ENCODE peak calls at places on chromosomes 6 and 20, in ten cellular contexts. R, S, Q, T, K, W, N, P, A and U are unnamed samples.

GRCh38 chr6:158207452-158207788 is 39.3 kb downstream of the GTF2H5 start:
- DNase-seq in R (peak), S (peak), Q (no peak), T (no peak), K (peak), W (peak), N (no peak), P (no peak), A (no peak), U (no peak)

GRCh38 chr6:40960784-40961430 is 78.1 kb downstream of the UNC5CL start:
- DNase-seq in R (no peak), S (no peak), Q (no peak), T (no peak), K (peak), W (no peak), N (no peak), P (no peak), A (no peak), U (no peak)

GRCh38 chr6:31558631-31559500 is 11.5 kb downstream of the NFKBIL1 start:
- DNase-seq in R (peak), S (peak), Q (no peak), T (no peak), K (peak), W (no peak), N (no peak), P (no peak), A (peak), U (no peak)

GRCh38 chr20:36074983-36075382 is 79.6 kb upstream of the EPB41L1 start:
- DNase-seq in R (no peak), S (peak), Q (no peak), T (peak), K (no peak), W (peak), N (no peak), P (no peak), A (no peak), U (no peak)

GRCh38 chr20:45817652-45818194 is 5.3 kb downstream of the UBE2C start:
- DNase-seq in R (no peak), S (peak), Q (no peak), T (peak), K (peak), W (peak), N (no peak), P (peak), A (no peak), U (no peak)

GRCh38 chr20:32339116-32339515 is 19.0 kb upstream of the ASXL1 start:
- DNase-seq in R (no peak), S (no peak), Q (no peak), T (no peak), K (no peak), W (no peak), N (no peak), P (no peak), A (no peak), U (no peak)

GRCh38 chr6:39018103-39018502 is 30.5 kb upstream of the GLP1R start:
- DNase-seq in R (no peak), S (no peak), Q (no peak), T (no peak), K (no peak), W (no peak), N (no peak), P (no peak), A (no peak), U (no peak)

GRCh38 chr6:168441434-168442391 is 729 bp downstream of the SMOC2 start:
- DNase-seq in R (no peak), S (no peak), Q (no peak), T (no peak), K (no peak), W (no peak), N (no peak), P (no peak), A (no peak), U (no peak)

GRCh38 chr6:8064638-8065518 is 689 bp upstream of the BLOC1S5 start:
- DNase-seq in R (peak), S (no peak), Q (no peak), T (no peak), K (no peak), W (no peak), N (no peak), P (no peak), A (no peak), U (no peak)

GRCh38 chr20:45098096-45098773 is 2.7 kb downstream of the KCNS1 start:
- DNase-seq in R (peak), S (peak), Q (no peak), T (no peak), K (peak), W (no peak), N (no peak), P (no peak), A (no peak), U (no peak)

GRCh38 chr6:41940759-41941279 is 789 bp downstream of the CCND3 start:
- DNase-seq in R (peak), S (peak), Q (no peak), T (peak), K (peak), W (peak), N (peak), P (no peak), A (peak), U (no peak)

GRCh38 chr6:113385020-113385431 is 472.1 kb upstream of the MARCKS start:
- DNase-seq in R (no peak), S (no peak), Q (no peak), T (no peak), K (peak), W (no peak), N (no peak), P (no peak), A (no peak), U (no peak)

GRCh38 chr6:111291334-111291705 is 191.7 kb downstream of the REV3L start:
- DNase-seq in R (no peak), S (no peak), Q (no peak), T (no peak), K (no peak), W (no peak), N (no peak), P (no peak), A (no peak), U (no peak)

GRCh38 chr6:36246511-36247268 is 23.2 kb upstream of the PNPLA1 start:
- DNase-seq in R (no peak), S (peak), Q (no peak), T (no peak), K (peak), W (no peak), N (no peak), P (no peak), A (no peak), U (no peak)

GRCh38 chr20:43809206-43809819 is 82.5 kb upstream of the GTSF1L start:
- DNase-seq in R (no peak), S (no peak), Q (no peak), T (no peak), K (no peak), W (no peak), N (no peak), P (no peak), A (no peak), U (no peak)